ENCODE peak calls at places on chromosome 15, in ten cellular contexts. C is glutamatergic neuron, X is A549, F is esophagus squamous epithelium, W is psoas muscle, A is tibial artery, R is astrocyte of the cerebellum, O is progenitor cell of endocrine pancreas, D is cardiac fibroblast, G is GM13977. V is an unnamed sample.

GRCh38 chr15:71568226-71568625 is 242.1 kb upstream of the NR2E3 start:
- DNase-seq in O (no peak), W (no peak), G (no peak), X (no peak), D (no peak), A (no peak), R (no peak), C (no peak), F (no peak), V (no peak)

GRCh38 chr15:101807345-101807945 is 4.1 kb downstream of the OR4F6 start:
- DNase-seq in C (no peak), A (no peak), G (no peak), X (no peak), W (no peak), F (no peak), R (peak; percentile 2), O (no peak), D (peak; percentile 19), V (no peak)

GRCh38 chr15:76117181-76117580 is 57.4 kb downstream of the TMEM266 start:
- DNase-seq in F (no peak), G (no peak), O (no peak), R (no peak), X (no peak), D (no peak), W (no peak), C (no peak), A (no peak), V (no peak)

GRCh38 chr15:96330064-96330449 is 443 bp upstream of the NR2F2 start:
- DNase-seq in X (peak; percentile 82), G (no peak), O (no peak), W (no peak), C (peak; percentile 72), F (no peak), D (peak; percentile 87), A (peak; percentile 64), R (no peak), V (peak; percentile 59)

GRCh38 chr15:85336870-85337269 is 43.5 kb upstream of the AKAP13 start:
- DNase-seq in F (no peak), R (no peak), W (no peak), A (no peak), G (no peak), X (no peak), C (no peak), O (no peak), D (no peak), V (no peak)

GRCh38 chr15:80613762-80614365 is 81.2 kb upstream of the ABHD17C start:
- DNase-seq in O (no peak), D (no peak), F (no peak), W (no peak), G (no peak), C (no peak), A (no peak), X (no peak), R (no peak), V (no peak)

GRCh38 chr15:79610021-79610420 is 177.9 kb downstream of the MINAR1 start:
- DNase-seq in A (no peak), G (no peak), D (no peak), O (no peak), C (no peak), R (no peak), F (no peak), X (no peak), W (no peak), V (no peak)

GRCh38 chr15:62362608-62363007 is 197.5 kb upstream of the C2CD4B start:
- DNase-seq in R (no peak), D (peak; percentile 76), F (no peak), O (no peak), W (no peak), X (no peak), A (peak; percentile 34), C (no peak), G (no peak), V (no peak)

GRCh38 chr15:31200735-31201151 is 99.2 kb upstream of the TRPM1 start:
- DNase-seq in A (peak; percentile 54), D (peak; percentile 61), G (no peak), C (peak; percentile 78), O (peak; percentile 59), X (peak; percentile 75), F (no peak), R (peak; percentile 9), W (peak; percentile 65), V (peak; percentile 60)

GRCh38 chr15:40441736-40442531 is 1.2 kb downstream of the BAHD1 start:
- DNase-seq in A (no peak), X (no peak), O (peak; percentile 35), R (no peak), F (no peak), G (peak; percentile 67), C (peak; percentile 65), D (no peak), W (no peak), V (peak; percentile 39)
- TF ChIP-seq CTCF in A (peak; percentile 15), X (no peak), O (peak; percentile 16), R (no peak), F (no peak), G (peak; percentile 38), C (no peak), D (no peak), W (peak; percentile 13), V (no peak)

GRCh38 chr15:89002281-89002761 is 85.9 kb upstream of the ABHD2 start:
- DNase-seq in D (peak; percentile 78), G (peak; percentile 31), C (no peak), O (no peak), X (peak; percentile 72), F (no peak), A (no peak), W (no peak), R (no peak), V (no peak)

GRCh38 chr15:89007989-89008388 is 80.3 kb upstream of the ABHD2 start:
- DNase-seq in X (no peak), D (no peak), F (no peak), A (no peak), C (no peak), R (no peak), W (no peak), O (no peak), G (no peak), V (no peak)

GRCh38 chr15:89002830-89003229 is 85.4 kb upstream of the ABHD2 start:
- DNase-seq in A (no peak), X (no peak), F (no peak), R (no peak), O (no peak), G (no peak), W (no peak), C (no peak), D (no peak), V (no peak)

GRCh38 chr15:89004726-89005030 is 83.6 kb upstream of the ABHD2 start:
- DNase-seq in D (no peak), R (no peak), W (no peak), F (no peak), G (no peak), C (no peak), A (no peak), O (no peak), X (no peak), V (no peak)

DNA sequence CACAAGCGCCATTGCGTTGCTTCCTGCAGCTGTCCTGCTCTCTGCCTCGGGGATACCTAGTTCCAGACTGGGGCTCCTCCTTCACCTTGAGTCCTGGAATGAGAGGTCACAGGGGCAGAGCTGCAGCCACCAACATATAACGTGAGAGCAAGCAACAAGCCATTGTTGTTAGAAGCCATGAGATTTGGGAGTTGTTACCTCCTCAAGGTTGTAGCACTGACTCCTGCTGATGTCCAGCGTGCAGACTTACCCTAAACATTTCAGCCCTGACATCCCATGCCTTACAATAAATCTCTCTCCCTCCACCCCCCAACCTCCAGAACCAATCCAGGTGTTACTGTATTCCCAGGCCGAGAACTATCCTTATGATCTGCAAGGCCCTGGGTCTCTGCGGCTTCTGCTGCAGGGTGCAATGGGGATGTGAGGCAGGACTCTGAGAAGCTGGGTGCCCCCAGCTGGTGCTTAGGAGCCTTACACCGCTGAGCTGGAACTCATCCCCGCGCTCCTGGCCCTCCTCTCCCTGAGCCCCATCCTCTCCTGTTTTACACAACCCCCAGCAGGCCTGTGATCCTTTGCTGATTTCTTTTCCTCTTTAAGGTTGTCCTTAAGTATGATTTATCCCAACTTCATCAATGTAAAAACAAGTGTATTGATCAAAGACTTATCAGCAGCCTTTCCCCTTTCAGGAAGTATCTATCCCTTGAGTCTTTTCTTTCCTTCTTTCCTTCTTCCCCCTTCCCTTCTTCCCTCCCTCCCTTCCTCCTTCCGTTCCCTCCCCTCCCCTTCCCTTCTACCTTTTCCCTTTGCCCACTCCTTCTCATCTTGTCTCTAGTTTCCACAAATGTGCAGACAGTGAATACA is 84.2 kb upstream of the ABHD2 start:
- DNase-seq in A (peak; percentile 28), W (peak; percentile 26), G (peak; percentile 36), R (no peak), O (no peak), X (peak; percentile 79), F (no peak), C (peak; percentile 58), D (peak; percentile 78), V (peak; percentile 42)
- TF ChIP-seq CTCF in A (peak; percentile 60), W (peak; percentile 30), G (peak; percentile 44), R (peak; percentile 60), O (peak; percentile 56), X (peak; percentile 62), F (no peak), C (peak; percentile 8), D (peak; percentile 74), V (no peak)

DNA sequence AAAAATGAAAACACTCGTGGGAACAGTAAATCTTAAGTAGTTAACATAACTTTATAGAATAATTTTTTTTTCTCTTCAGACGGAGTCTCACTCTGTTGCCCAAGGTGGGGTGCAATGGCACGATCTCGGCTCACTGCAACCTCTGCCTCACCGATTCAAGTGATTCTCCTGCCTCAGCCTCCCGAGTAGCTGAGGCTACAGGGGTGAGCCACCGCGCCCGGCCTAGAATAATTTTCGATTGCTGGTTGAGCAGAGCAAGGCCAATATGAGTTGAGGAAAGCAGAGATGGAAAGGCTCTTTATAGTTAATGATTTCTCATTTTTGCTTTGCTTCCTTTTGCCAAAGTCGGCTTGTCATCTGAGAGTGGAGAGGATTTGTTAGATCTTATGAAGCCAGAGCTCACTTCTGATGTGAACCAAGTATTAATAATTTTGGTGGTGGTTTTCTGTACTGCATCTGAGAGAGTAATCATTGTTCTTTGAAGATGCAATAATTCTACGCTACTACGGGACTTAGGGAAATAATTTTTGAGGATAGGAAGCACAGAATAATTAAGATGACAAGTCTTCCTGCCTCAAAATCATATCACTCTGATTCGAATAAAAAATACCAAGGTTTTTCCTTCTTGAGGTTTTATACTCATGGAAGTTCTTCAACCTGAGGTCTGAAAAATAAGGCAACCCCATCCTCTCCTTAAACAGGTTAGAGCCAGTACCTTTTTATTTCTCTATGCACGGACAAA is 1.5 kb upstream of the GOLM2 start:
- DNase-seq in W (no peak), A (no peak), X (no peak), O (no peak), F (no peak), C (no peak), R (no peak), D (peak; percentile 13), G (no peak), V (no peak)
- TF ChIP-seq CTCF in W (peak; percentile 12), A (peak; percentile 26), X (no peak), O (peak; percentile 19), F (no peak), C (peak; percentile 54), R (no peak), D (peak; percentile 21), G (no peak), V (peak; percentile 59)

DNA sequence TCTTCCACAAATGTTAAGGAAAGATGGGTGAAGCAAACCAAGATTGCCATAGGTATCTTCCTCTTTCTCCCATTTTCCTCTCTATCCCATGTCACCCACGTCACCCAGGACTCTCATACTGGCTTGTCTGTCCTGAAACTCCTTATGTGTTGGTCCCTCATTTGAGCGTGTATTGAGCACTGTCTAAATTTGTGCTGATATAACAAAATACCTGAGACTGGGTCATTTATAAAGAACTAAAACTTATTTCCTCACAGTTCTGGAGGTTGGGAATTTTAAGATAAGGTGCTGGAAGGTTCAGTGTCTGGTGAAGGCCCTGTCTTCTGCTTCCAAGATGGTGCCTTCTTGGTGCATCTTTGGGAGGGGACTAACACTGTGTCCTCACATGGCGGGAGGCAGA is 186.9 kb upstream of the SLC24A5 start:
- DNase-seq in X (no peak), A (no peak), O (no peak), W (no peak), F (no peak), G (no peak), C (no peak), R (no peak), D (no peak), V (no peak)
- TF ChIP-seq CTCF in X (no peak), A (no peak), O (no peak), W (no peak), F (no peak), G (no peak), C (no peak), R (no peak), D (no peak), V (no peak)